ENCODE peak calls at places on chromosome 1, in six cellular contexts. One of them, this sample, is unnamed.

GRCh38 chr1:111161843-111162242 is 21.8 kb downstream of the CEPT1 start:
- DNase-seq in HCT116: no peak
- DNase-seq in GM12878: no peak
- DNase-seq in K562: peak
- DNase-seq in H1: no peak
- DNase-seq in HepG2: no peak
- DNase-seq in this sample: no peak

GRCh38 chr1:233295775-233296322 is 324 bp upstream of the PCNX2 start:
- DNase-seq in HCT116: no peak
- DNase-seq in GM12878: no peak
- DNase-seq in K562: no peak
- DNase-seq in H1: no peak
- DNase-seq in HepG2: no peak
- DNase-seq in this sample: no peak

GRCh38 chr1:180919183-180919700 is 6.5 kb downstream of the KIAA1614 start:
- DNase-seq in HCT116: no peak
- DNase-seq in GM12878: no peak
- DNase-seq in K562: no peak
- DNase-seq in H1: no peak
- DNase-seq in HepG2: no peak
- DNase-seq in this sample: no peak

GRCh38 chr1:23563003-23563402 is 3.7 kb upstream of the ID3 start:
- DNase-seq in HCT116: no peak
- DNase-seq in GM12878: no peak
- DNase-seq in K562: no peak
- DNase-seq in H1: no peak
- DNase-seq in HepG2: no peak
- DNase-seq in this sample: no peak

GRCh38 chr1:192002063-192002462 is 156.2 kb upstream of the RGS18 start:
- DNase-seq in HCT116: no peak
- DNase-seq in GM12878: no peak
- DNase-seq in K562: no peak
- DNase-seq in H1: no peak
- DNase-seq in HepG2: no peak
- DNase-seq in this sample: no peak

GRCh38 chr1:237166593-237167077 is 124.7 kb downstream of the RYR2 start:
- DNase-seq in HCT116: no peak
- DNase-seq in GM12878: no peak
- DNase-seq in K562: no peak
- DNase-seq in H1: no peak
- DNase-seq in HepG2: no peak
- DNase-seq in this sample: no peak

GRCh38 chr1:226820935-226821718 is 49.3 kb upstream of the PSEN2 start:
- DNase-seq in HCT116: no peak
- DNase-seq in GM12878: no peak
- DNase-seq in K562: no peak
- DNase-seq in H1: no peak
- DNase-seq in HepG2: no peak
- DNase-seq in this sample: no peak

GRCh38 chr1:59079434-59080135 is 217.3 kb upstream of the FGGY start:
- DNase-seq in HCT116: no peak
- DNase-seq in GM12878: no peak
- DNase-seq in K562: no peak
- DNase-seq in H1: no peak
- DNase-seq in HepG2: no peak
- DNase-seq in this sample: no peak

GRCh38 chr1:25848531-25848930 is 10.7 kb downstream of the AUNIP start:
- DNase-seq in HCT116: no peak
- DNase-seq in GM12878: no peak
- DNase-seq in K562: no peak
- DNase-seq in H1: no peak
- DNase-seq in HepG2: no peak
- DNase-seq in this sample: no peak

GRCh38 chr1:233010164-233010563 is 59.8 kb downstream of the NTPCR start:
- DNase-seq in HCT116: no peak
- DNase-seq in GM12878: no peak
- DNase-seq in K562: no peak
- DNase-seq in H1: no peak
- DNase-seq in HepG2: no peak
- DNase-seq in this sample: no peak

GRCh38 chr1:8598060-8598724 is 219.2 kb downstream of the RERE start:
- DNase-seq in HCT116: no peak
- DNase-seq in GM12878: no peak
- DNase-seq in K562: no peak
- DNase-seq in H1: no peak
- DNase-seq in HepG2: peak
- DNase-seq in this sample: no peak

GRCh38 chr1:50332941-50333594 is 90.2 kb downstream of the DMRTA2 start:
- DNase-seq in HCT116: no peak
- DNase-seq in GM12878: no peak
- DNase-seq in K562: peak
- DNase-seq in H1: peak
- DNase-seq in HepG2: peak
- DNase-seq in this sample: peak

DNA sequence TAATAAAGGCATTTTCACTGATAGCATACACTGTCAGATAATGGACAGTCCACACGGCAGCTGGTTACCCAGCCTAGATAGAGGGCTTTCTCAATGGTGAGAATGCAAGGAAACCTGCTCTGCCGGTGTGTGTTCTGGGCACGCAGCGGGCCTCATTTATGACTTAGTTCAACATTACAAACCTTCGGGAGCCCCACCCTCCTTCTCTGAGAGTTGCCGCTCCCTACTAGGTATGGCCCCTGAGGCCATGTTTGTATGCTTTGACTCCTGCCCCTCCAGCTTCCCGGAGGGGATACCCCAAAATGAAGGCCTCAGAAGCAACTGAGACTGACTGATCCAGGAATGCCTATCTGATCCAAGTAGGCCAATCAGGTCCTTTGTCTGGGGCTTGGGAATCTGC is 17.2 kb upstream of the FABP3 start:
- DNase-seq in HCT116: no peak
- DNase-seq in GM12878: no peak
- DNase-seq in K562: no peak
- DNase-seq in H1: no peak
- DNase-seq in HepG2: no peak
- DNase-seq in this sample: no peak
- H3K9ac ChIP-seq in HCT116: no peak
- H3K9ac ChIP-seq in GM12878: no peak
- H3K9ac ChIP-seq in K562: no peak
- H3K9ac ChIP-seq in H1: no peak
- H3K9ac ChIP-seq in HepG2: no peak
- H3K9ac ChIP-seq in this sample: no peak

GRCh38 chr1:157286646-157287420 is 148.6 kb upstream of the ETV3 start:
- DNase-seq in HCT116: no peak
- DNase-seq in GM12878: no peak
- DNase-seq in K562: no peak
- DNase-seq in H1: no peak
- DNase-seq in HepG2: no peak
- DNase-seq in this sample: no peak

GRCh38 chr1:157286096-157286495 is 147.9 kb upstream of the ETV3 start:
- DNase-seq in HCT116: no peak
- DNase-seq in GM12878: no peak
- DNase-seq in K562: no peak
- DNase-seq in H1: no peak
- DNase-seq in HepG2: no peak
- DNase-seq in this sample: no peak

GRCh38 chr1:157287462-157287861 is 149.3 kb upstream of the ETV3 start:
- DNase-seq in HCT116: no peak
- DNase-seq in GM12878: no peak
- DNase-seq in K562: no peak
- DNase-seq in H1: no peak
- DNase-seq in HepG2: no peak
- DNase-seq in this sample: no peak

GRCh38 chr1:157288006-157288405 is 149.8 kb upstream of the ETV3 start:
- DNase-seq in HCT116: no peak
- DNase-seq in GM12878: no peak
- DNase-seq in K562: no peak
- DNase-seq in H1: no peak
- DNase-seq in HepG2: no peak
- DNase-seq in this sample: no peak

GRCh38 chr1:157284446-157284845 is 146.3 kb upstream of the ETV3 start:
- DNase-seq in HCT116: no peak
- DNase-seq in GM12878: no peak
- DNase-seq in K562: no peak
- DNase-seq in H1: no peak
- DNase-seq in HepG2: no peak
- DNase-seq in this sample: no peak
- TF ChIP-seq ZNF274 in HCT116: no peak
- TF ChIP-seq ZNF274 in GM12878: no peak
- TF ChIP-seq ZNF274 in K562: no peak
- TF ChIP-seq ZNF274 in H1: no peak
- TF ChIP-seq ZNF274 in HepG2: no peak
- TF ChIP-seq ZNF274 in this sample: no peak

GRCh38 chr1:53586765-53587164 is 127.6 kb downstream of the DMRTB1 start:
- DNase-seq in HCT116: no peak
- DNase-seq in GM12878: no peak
- DNase-seq in K562: no peak
- DNase-seq in H1: no peak
- DNase-seq in HepG2: no peak
- DNase-seq in this sample: no peak

GRCh38 chr1:53585565-53585964 is 126.4 kb downstream of the DMRTB1 start:
- DNase-seq in HCT116: no peak
- DNase-seq in GM12878: no peak
- DNase-seq in K562: no peak
- DNase-seq in H1: no peak
- DNase-seq in HepG2: no peak
- DNase-seq in this sample: no peak

GRCh38 chr1:53584446-53585102 is 125.4 kb downstream of the DMRTB1 start:
- DNase-seq in HCT116: no peak
- DNase-seq in GM12878: no peak
- DNase-seq in K562: no peak
- DNase-seq in H1: no peak
- DNase-seq in HepG2: no peak
- DNase-seq in this sample: no peak

GRCh38 chr1:53583903-53584210 is 124.7 kb downstream of the DMRTB1 start:
- DNase-seq in HCT116: no peak
- DNase-seq in GM12878: no peak
- DNase-seq in K562: no peak
- DNase-seq in H1: no peak
- DNase-seq in HepG2: no peak
- DNase-seq in this sample: no peak

GRCh38 chr1:53585116-53585515 is 125.9 kb downstream of the DMRTB1 start:
- DNase-seq in HCT116: no peak
- DNase-seq in GM12878: peak
- DNase-seq in K562: no peak
- DNase-seq in H1: no peak
- DNase-seq in HepG2: no peak
- DNase-seq in this sample: no peak
- TF ChIP-seq YY1 in HCT116: no peak
- TF ChIP-seq YY1 in GM12878: no peak
- TF ChIP-seq YY1 in K562: no peak
- TF ChIP-seq YY1 in H1: no peak
- TF ChIP-seq YY1 in HepG2: no peak
- TF ChIP-seq YY1 in this sample: no peak

GRCh38 chr1:27972141-27972540 is 12.4 kb downstream of the XKR8 start:
- DNase-seq in HCT116: no peak
- DNase-seq in GM12878: no peak
- DNase-seq in K562: no peak
- DNase-seq in H1: no peak
- DNase-seq in HepG2: no peak
- DNase-seq in this sample: no peak
- H3K9ac ChIP-seq in HCT116: no peak
- H3K9ac ChIP-seq in GM12878: no peak
- H3K9ac ChIP-seq in K562: no peak
- H3K9ac ChIP-seq in H1: no peak
- H3K9ac ChIP-seq in HepG2: no peak
- H3K9ac ChIP-seq in this sample: no peak

GRCh38 chr1:173876732-173877131 is 8.6 kb downstream of the ZBTB37 start:
- DNase-seq in HCT116: no peak
- DNase-seq in GM12878: no peak
- DNase-seq in K562: no peak
- DNase-seq in H1: no peak
- DNase-seq in HepG2: no peak
- DNase-seq in this sample: no peak
- TF ChIP-seq ZNF274 in HCT116: no peak
- TF ChIP-seq ZNF274 in GM12878: no peak
- TF ChIP-seq ZNF274 in K562: no peak
- TF ChIP-seq ZNF274 in H1: no peak
- TF ChIP-seq ZNF274 in HepG2: no peak
- TF ChIP-seq ZNF274 in this sample: no peak

GRCh38 chr1:43227138-43227836 is 42.5 kb upstream of the TMEM125 start:
- DNase-seq in HCT116: peak
- DNase-seq in GM12878: peak
- DNase-seq in K562: peak
- DNase-seq in H1: peak
- DNase-seq in HepG2: peak
- DNase-seq in this sample: peak
- TF ChIP-seq YY1 in HCT116: peak
- TF ChIP-seq YY1 in GM12878: peak
- TF ChIP-seq YY1 in K562: no peak
- TF ChIP-seq YY1 in H1: peak
- TF ChIP-seq YY1 in HepG2: no peak
- TF ChIP-seq YY1 in this sample: no peak

GRCh38 chr1:36937371-36937770 is 96.9 kb downstream of the GRIK3 start:
- DNase-seq in HCT116: no peak
- DNase-seq in GM12878: no peak
- DNase-seq in K562: no peak
- DNase-seq in H1: no peak
- DNase-seq in HepG2: no peak
- DNase-seq in this sample: no peak
- H3K9ac ChIP-seq in HCT116: no peak
- H3K9ac ChIP-seq in GM12878: no peak
- H3K9ac ChIP-seq in K562: no peak
- H3K9ac ChIP-seq in H1: no peak
- H3K9ac ChIP-seq in HepG2: no peak
- H3K9ac ChIP-seq in this sample: no peak

DNA sequence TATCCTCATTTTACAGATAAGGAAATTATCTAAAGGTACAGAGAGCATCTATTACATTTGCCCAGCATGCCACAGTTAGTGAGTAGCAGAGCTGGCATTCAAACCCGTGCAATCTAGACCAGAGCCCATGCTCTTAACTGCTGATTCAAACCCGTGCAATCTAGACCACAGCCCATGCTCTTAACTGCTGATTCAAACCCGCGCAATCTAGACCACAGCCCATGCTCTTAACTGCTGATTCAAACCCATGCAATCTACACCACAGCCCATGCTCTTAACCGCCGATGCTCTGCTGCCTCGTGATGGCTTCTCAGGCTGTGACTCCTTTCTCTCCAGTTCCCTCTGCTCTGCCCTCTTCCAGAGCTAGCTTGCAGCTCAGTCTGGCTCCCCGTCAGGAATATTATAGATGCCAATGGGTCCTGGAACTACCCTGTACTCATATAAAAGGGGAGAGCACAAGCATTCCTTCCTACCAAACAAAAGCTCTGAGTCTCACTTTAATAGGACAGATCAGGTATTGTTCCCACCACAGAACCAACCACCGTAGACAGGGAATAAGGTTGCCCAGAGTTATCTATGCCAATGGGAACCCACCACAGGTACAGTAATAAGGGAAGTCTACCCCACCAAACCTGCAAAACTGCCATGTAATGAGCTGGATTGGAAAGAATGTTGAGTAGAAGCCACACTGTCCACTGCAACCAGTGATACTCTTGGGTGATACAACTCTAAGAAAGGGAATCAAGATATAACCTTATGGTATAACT is 78.4 kb downstream of the SMYD3 start:
- DNase-seq in HCT116: peak
- DNase-seq in GM12878: peak
- DNase-seq in K562: peak
- DNase-seq in H1: no peak
- DNase-seq in HepG2: no peak
- DNase-seq in this sample: no peak
- TF ChIP-seq ZNF274 in HCT116: no peak
- TF ChIP-seq ZNF274 in GM12878: no peak
- TF ChIP-seq ZNF274 in K562: no peak
- TF ChIP-seq ZNF274 in H1: no peak
- TF ChIP-seq ZNF274 in HepG2: no peak
- TF ChIP-seq ZNF274 in this sample: no peak

This sample was measured in NT2/D1.